ENCODE peak calls at places on chromosomes 7 and 10, in eight cellular contexts. One of them, this sample, is unnamed.

GRCh38 chr7:127809285-127809702 is 157.3 kb downstream of the SND1 start:
- DNase-seq in EH: peak
- DNase-seq in activated CD8-positive, alpha-beta memory T cell treated with anti-CD3 and anti-CD28 coated beads for 48 hours: no peak
- DNase-seq in anterior cingulate cortex: no peak
- DNase-seq in GM13977: no peak
- DNase-seq in lower lobe of right lung: no peak
- DNase-seq in dorsolateral prefrontal cortex: no peak
- DNase-seq in fibroblast of pulmonary artery: peak
- DNase-seq in this sample: no peak

GRCh38 chr7:37113661-37114355 is 334.9 kb downstream of the ELMO1 start:
- DNase-seq in EH: no peak
- DNase-seq in activated CD8-positive, alpha-beta memory T cell treated with anti-CD3 and anti-CD28 coated beads for 48 hours: no peak
- DNase-seq in anterior cingulate cortex: no peak
- DNase-seq in GM13977: no peak
- DNase-seq in lower lobe of right lung: no peak
- DNase-seq in dorsolateral prefrontal cortex: peak
- DNase-seq in fibroblast of pulmonary artery: no peak
- DNase-seq in this sample: no peak

GRCh38 chr7:1882451-1882850 is 212.4 kb downstream of the ELFN1 start:
- DNase-seq in EH: no peak
- DNase-seq in activated CD8-positive, alpha-beta memory T cell treated with anti-CD3 and anti-CD28 coated beads for 48 hours: no peak
- DNase-seq in anterior cingulate cortex: no peak
- DNase-seq in GM13977: no peak
- DNase-seq in lower lobe of right lung: no peak
- DNase-seq in dorsolateral prefrontal cortex: no peak
- DNase-seq in fibroblast of pulmonary artery: no peak
- DNase-seq in this sample: no peak

GRCh38 chr7:121102619-121103018 is 114.1 kb downstream of the CPED1 start:
- DNase-seq in EH: no peak
- DNase-seq in activated CD8-positive, alpha-beta memory T cell treated with anti-CD3 and anti-CD28 coated beads for 48 hours: no peak
- DNase-seq in anterior cingulate cortex: no peak
- DNase-seq in GM13977: no peak
- DNase-seq in lower lobe of right lung: no peak
- DNase-seq in dorsolateral prefrontal cortex: no peak
- DNase-seq in fibroblast of pulmonary artery: no peak
- DNase-seq in this sample: no peak

GRCh38 chr10:50347394-50347802 is 96.1 kb upstream of the ASAH2 start:
- DNase-seq in EH: no peak
- DNase-seq in activated CD8-positive, alpha-beta memory T cell treated with anti-CD3 and anti-CD28 coated beads for 48 hours: no peak
- DNase-seq in anterior cingulate cortex: no peak
- DNase-seq in GM13977: peak
- DNase-seq in lower lobe of right lung: no peak
- DNase-seq in dorsolateral prefrontal cortex: no peak
- DNase-seq in fibroblast of pulmonary artery: no peak
- DNase-seq in this sample: no peak

GRCh38 chr10:73625004-73625883 is 16.0 kb downstream of the MYOZ1 start:
- DNase-seq in EH: peak
- DNase-seq in activated CD8-positive, alpha-beta memory T cell treated with anti-CD3 and anti-CD28 coated beads for 48 hours: no peak
- DNase-seq in anterior cingulate cortex: no peak
- DNase-seq in GM13977: no peak
- DNase-seq in lower lobe of right lung: no peak
- DNase-seq in dorsolateral prefrontal cortex: peak
- DNase-seq in fibroblast of pulmonary artery: peak
- DNase-seq in this sample: peak

GRCh38 chr7:149795126-149795525 is 21.7 kb upstream of the ZNF467 start:
- DNase-seq in EH: no peak
- DNase-seq in activated CD8-positive, alpha-beta memory T cell treated with anti-CD3 and anti-CD28 coated beads for 48 hours: no peak
- DNase-seq in anterior cingulate cortex: no peak
- DNase-seq in GM13977: no peak
- DNase-seq in lower lobe of right lung: no peak
- DNase-seq in dorsolateral prefrontal cortex: no peak
- DNase-seq in fibroblast of pulmonary artery: no peak
- DNase-seq in this sample: no peak

GRCh38 chr10:76113952-76114351 is 682.5 kb downstream of the LRMDA start:
- DNase-seq in EH: peak
- DNase-seq in activated CD8-positive, alpha-beta memory T cell treated with anti-CD3 and anti-CD28 coated beads for 48 hours: no peak
- DNase-seq in anterior cingulate cortex: no peak
- DNase-seq in GM13977: no peak
- DNase-seq in lower lobe of right lung: no peak
- DNase-seq in dorsolateral prefrontal cortex: no peak
- DNase-seq in fibroblast of pulmonary artery: peak
- DNase-seq in this sample: no peak

GRCh38 chr7:122652851-122653250 is 46.1 kb downstream of the RNF133 start:
- DNase-seq in EH: no peak
- DNase-seq in activated CD8-positive, alpha-beta memory T cell treated with anti-CD3 and anti-CD28 coated beads for 48 hours: no peak
- DNase-seq in anterior cingulate cortex: no peak
- DNase-seq in GM13977: no peak
- DNase-seq in lower lobe of right lung: peak
- DNase-seq in dorsolateral prefrontal cortex: peak
- DNase-seq in fibroblast of pulmonary artery: peak
- DNase-seq in this sample: no peak

GRCh38 chr7:150877545-150877944 is 25.2 kb downstream of the AOC1 start:
- DNase-seq in EH: no peak
- DNase-seq in activated CD8-positive, alpha-beta memory T cell treated with anti-CD3 and anti-CD28 coated beads for 48 hours: no peak
- DNase-seq in anterior cingulate cortex: no peak
- DNase-seq in GM13977: no peak
- DNase-seq in lower lobe of right lung: no peak
- DNase-seq in dorsolateral prefrontal cortex: no peak
- DNase-seq in fibroblast of pulmonary artery: no peak
- DNase-seq in this sample: no peak

GRCh38 chr7:90411510-90411909 is 8.2 kb downstream of the CLDN12 start:
- DNase-seq in EH: peak
- DNase-seq in activated CD8-positive, alpha-beta memory T cell treated with anti-CD3 and anti-CD28 coated beads for 48 hours: no peak
- DNase-seq in anterior cingulate cortex: no peak
- DNase-seq in GM13977: no peak
- DNase-seq in lower lobe of right lung: no peak
- DNase-seq in dorsolateral prefrontal cortex: no peak
- DNase-seq in fibroblast of pulmonary artery: no peak
- DNase-seq in this sample: no peak

GRCh38 chr7:36986429-36987362 is 262.4 kb upstream of the AOAH start:
- DNase-seq in EH: peak
- DNase-seq in activated CD8-positive, alpha-beta memory T cell treated with anti-CD3 and anti-CD28 coated beads for 48 hours: peak
- DNase-seq in anterior cingulate cortex: peak
- DNase-seq in GM13977: peak
- DNase-seq in lower lobe of right lung: peak
- DNase-seq in dorsolateral prefrontal cortex: peak
- DNase-seq in fibroblast of pulmonary artery: peak
- DNase-seq in this sample: peak

GRCh38 chr7:137754076-137754851 is 92.5 kb downstream of the DGKI start:
- DNase-seq in EH: no peak
- DNase-seq in activated CD8-positive, alpha-beta memory T cell treated with anti-CD3 and anti-CD28 coated beads for 48 hours: no peak
- DNase-seq in anterior cingulate cortex: no peak
- DNase-seq in GM13977: no peak
- DNase-seq in lower lobe of right lung: no peak
- DNase-seq in dorsolateral prefrontal cortex: no peak
- DNase-seq in fibroblast of pulmonary artery: no peak
- DNase-seq in this sample: no peak

GRCh38 chr7:98840604-98841508 is 29.0 kb downstream of the TMEM130 start:
- DNase-seq in EH: peak
- DNase-seq in activated CD8-positive, alpha-beta memory T cell treated with anti-CD3 and anti-CD28 coated beads for 48 hours: no peak
- DNase-seq in anterior cingulate cortex: no peak
- DNase-seq in GM13977: no peak
- DNase-seq in lower lobe of right lung: no peak
- DNase-seq in dorsolateral prefrontal cortex: no peak
- DNase-seq in fibroblast of pulmonary artery: peak
- DNase-seq in this sample: no peak

GRCh38 chr10:87658383-87658795 is 1.3 kb upstream of the PAPSS2 start:
- DNase-seq in EH: no peak
- DNase-seq in activated CD8-positive, alpha-beta memory T cell treated with anti-CD3 and anti-CD28 coated beads for 48 hours: no peak
- DNase-seq in anterior cingulate cortex: no peak
- DNase-seq in GM13977: no peak
- DNase-seq in lower lobe of right lung: no peak
- DNase-seq in dorsolateral prefrontal cortex: no peak
- DNase-seq in fibroblast of pulmonary artery: no peak
- DNase-seq in this sample: no peak

GRCh38 chr7:131326576-131326975 is 1.1 kb upstream of the MKLN1 start:
- DNase-seq in EH: no peak
- DNase-seq in activated CD8-positive, alpha-beta memory T cell treated with anti-CD3 and anti-CD28 coated beads for 48 hours: no peak
- DNase-seq in anterior cingulate cortex: no peak
- DNase-seq in GM13977: no peak
- DNase-seq in lower lobe of right lung: no peak
- DNase-seq in dorsolateral prefrontal cortex: no peak
- DNase-seq in fibroblast of pulmonary artery: peak
- DNase-seq in this sample: no peak

GRCh38 chr7:139737221-139738100 is 40.3 kb downstream of the HIPK2 start:
- DNase-seq in EH: peak
- DNase-seq in activated CD8-positive, alpha-beta memory T cell treated with anti-CD3 and anti-CD28 coated beads for 48 hours: no peak
- DNase-seq in anterior cingulate cortex: no peak
- DNase-seq in GM13977: no peak
- DNase-seq in lower lobe of right lung: no peak
- DNase-seq in dorsolateral prefrontal cortex: no peak
- DNase-seq in fibroblast of pulmonary artery: no peak
- DNase-seq in this sample: no peak

GRCh38 chr10:8527773-8528172 is 473.3 kb downstream of the GATA3 start:
- DNase-seq in EH: no peak
- DNase-seq in activated CD8-positive, alpha-beta memory T cell treated with anti-CD3 and anti-CD28 coated beads for 48 hours: no peak
- DNase-seq in anterior cingulate cortex: no peak
- DNase-seq in GM13977: no peak
- DNase-seq in lower lobe of right lung: no peak
- DNase-seq in dorsolateral prefrontal cortex: no peak
- DNase-seq in fibroblast of pulmonary artery: no peak
- DNase-seq in this sample: no peak

GRCh38 chr10:88791924-88792323 is 10.6 kb upstream of the LIPM start:
- DNase-seq in EH: peak
- DNase-seq in activated CD8-positive, alpha-beta memory T cell treated with anti-CD3 and anti-CD28 coated beads for 48 hours: no peak
- DNase-seq in anterior cingulate cortex: no peak
- DNase-seq in GM13977: no peak
- DNase-seq in lower lobe of right lung: no peak
- DNase-seq in dorsolateral prefrontal cortex: no peak
- DNase-seq in fibroblast of pulmonary artery: peak
- DNase-seq in this sample: no peak

GRCh38 chr7:122136639-122137253 is 7.3 kb downstream of the AASS start:
- DNase-seq in EH: peak
- DNase-seq in activated CD8-positive, alpha-beta memory T cell treated with anti-CD3 and anti-CD28 coated beads for 48 hours: no peak
- DNase-seq in anterior cingulate cortex: no peak
- DNase-seq in GM13977: no peak
- DNase-seq in lower lobe of right lung: no peak
- DNase-seq in dorsolateral prefrontal cortex: no peak
- DNase-seq in fibroblast of pulmonary artery: peak
- DNase-seq in this sample: no peak

GRCh38 chr10:129122846-129123245 is 344.2 kb upstream of the MGMT start:
- DNase-seq in EH: no peak
- DNase-seq in activated CD8-positive, alpha-beta memory T cell treated with anti-CD3 and anti-CD28 coated beads for 48 hours: no peak
- DNase-seq in anterior cingulate cortex: no peak
- DNase-seq in GM13977: no peak
- DNase-seq in lower lobe of right lung: no peak
- DNase-seq in dorsolateral prefrontal cortex: no peak
- DNase-seq in fibroblast of pulmonary artery: no peak
- DNase-seq in this sample: no peak

GRCh38 chr10:48468866-48469511 is 135.9 kb downstream of the ARHGAP22 start:
- DNase-seq in EH: no peak
- DNase-seq in activated CD8-positive, alpha-beta memory T cell treated with anti-CD3 and anti-CD28 coated beads for 48 hours: no peak
- DNase-seq in anterior cingulate cortex: no peak
- DNase-seq in GM13977: no peak
- DNase-seq in lower lobe of right lung: no peak
- DNase-seq in dorsolateral prefrontal cortex: no peak
- DNase-seq in fibroblast of pulmonary artery: no peak
- DNase-seq in this sample: no peak

GRCh38 chr7:158818325-158819213 is 10.7 kb downstream of the ESYT2 start:
- DNase-seq in EH: peak
- DNase-seq in activated CD8-positive, alpha-beta memory T cell treated with anti-CD3 and anti-CD28 coated beads for 48 hours: peak
- DNase-seq in anterior cingulate cortex: no peak
- DNase-seq in GM13977: peak
- DNase-seq in lower lobe of right lung: peak
- DNase-seq in dorsolateral prefrontal cortex: no peak
- DNase-seq in fibroblast of pulmonary artery: peak
- DNase-seq in this sample: peak

GRCh38 chr7:104124893-104125292 is 82.9 kb downstream of the ORC5 start:
- DNase-seq in EH: peak
- DNase-seq in activated CD8-positive, alpha-beta memory T cell treated with anti-CD3 and anti-CD28 coated beads for 48 hours: no peak
- DNase-seq in anterior cingulate cortex: no peak
- DNase-seq in GM13977: no peak
- DNase-seq in lower lobe of right lung: no peak
- DNase-seq in dorsolateral prefrontal cortex: no peak
- DNase-seq in fibroblast of pulmonary artery: no peak
- DNase-seq in this sample: no peak

GRCh38 chr10:27153855-27154198 is 357 bp downstream of the YME1L1 start:
- DNase-seq in EH: peak
- DNase-seq in activated CD8-positive, alpha-beta memory T cell treated with anti-CD3 and anti-CD28 coated beads for 48 hours: peak
- DNase-seq in anterior cingulate cortex: no peak
- DNase-seq in GM13977: peak
- DNase-seq in lower lobe of right lung: no peak
- DNase-seq in dorsolateral prefrontal cortex: peak
- DNase-seq in fibroblast of pulmonary artery: no peak
- DNase-seq in this sample: no peak

GRCh38 chr7:100677308-100678095 is 4.0 kb downstream of the GNB2 start:
- DNase-seq in EH: no peak
- DNase-seq in activated CD8-positive, alpha-beta memory T cell treated with anti-CD3 and anti-CD28 coated beads for 48 hours: no peak
- DNase-seq in anterior cingulate cortex: no peak
- DNase-seq in GM13977: peak
- DNase-seq in lower lobe of right lung: peak
- DNase-seq in dorsolateral prefrontal cortex: no peak
- DNase-seq in fibroblast of pulmonary artery: no peak
- DNase-seq in this sample: no peak

GRCh38 chr7:25656581-25657026 is 428.3 kb upstream of the NPVF start:
- DNase-seq in EH: peak
- DNase-seq in activated CD8-positive, alpha-beta memory T cell treated with anti-CD3 and anti-CD28 coated beads for 48 hours: no peak
- DNase-seq in anterior cingulate cortex: no peak
- DNase-seq in GM13977: no peak
- DNase-seq in lower lobe of right lung: no peak
- DNase-seq in dorsolateral prefrontal cortex: no peak
- DNase-seq in fibroblast of pulmonary artery: peak
- DNase-seq in this sample: no peak

GRCh38 chr10:44990302-44990655 is 10.4 kb upstream of the ZNF22 start:
- DNase-seq in EH: no peak
- DNase-seq in activated CD8-positive, alpha-beta memory T cell treated with anti-CD3 and anti-CD28 coated beads for 48 hours: no peak
- DNase-seq in anterior cingulate cortex: no peak
- DNase-seq in GM13977: no peak
- DNase-seq in lower lobe of right lung: no peak
- DNase-seq in dorsolateral prefrontal cortex: no peak
- DNase-seq in fibroblast of pulmonary artery: no peak
- DNase-seq in this sample: peak

GRCh38 chr10:133170092-133170491 is 10.1 kb downstream of the KNDC1 start:
- DNase-seq in EH: no peak
- DNase-seq in activated CD8-positive, alpha-beta memory T cell treated with anti-CD3 and anti-CD28 coated beads for 48 hours: no peak
- DNase-seq in anterior cingulate cortex: no peak
- DNase-seq in GM13977: no peak
- DNase-seq in lower lobe of right lung: peak
- DNase-seq in dorsolateral prefrontal cortex: peak
- DNase-seq in fibroblast of pulmonary artery: no peak
- DNase-seq in this sample: no peak

GRCh38 chr7:2785071-2785500 is 59.0 kb downstream of the GNA12 start:
- DNase-seq in EH: peak
- DNase-seq in activated CD8-positive, alpha-beta memory T cell treated with anti-CD3 and anti-CD28 coated beads for 48 hours: no peak
- DNase-seq in anterior cingulate cortex: no peak
- DNase-seq in GM13977: peak
- DNase-seq in lower lobe of right lung: no peak
- DNase-seq in dorsolateral prefrontal cortex: no peak
- DNase-seq in fibroblast of pulmonary artery: peak
- DNase-seq in this sample: no peak

GRCh38 chr10:103954543-103954942 is 12.4 kb upstream of the SLK start:
- DNase-seq in EH: no peak
- DNase-seq in activated CD8-positive, alpha-beta memory T cell treated with anti-CD3 and anti-CD28 coated beads for 48 hours: no peak
- DNase-seq in anterior cingulate cortex: no peak
- DNase-seq in GM13977: no peak
- DNase-seq in lower lobe of right lung: no peak
- DNase-seq in dorsolateral prefrontal cortex: no peak
- DNase-seq in fibroblast of pulmonary artery: no peak
- DNase-seq in this sample: no peak

GRCh38 chr7:833601-834258 is 1.5 kb downstream of the SUN1 start:
- DNase-seq in EH: no peak
- DNase-seq in activated CD8-positive, alpha-beta memory T cell treated with anti-CD3 and anti-CD28 coated beads for 48 hours: no peak
- DNase-seq in anterior cingulate cortex: no peak
- DNase-seq in GM13977: no peak
- DNase-seq in lower lobe of right lung: no peak
- DNase-seq in dorsolateral prefrontal cortex: no peak
- DNase-seq in fibroblast of pulmonary artery: no peak
- DNase-seq in this sample: peak

GRCh38 chr10:114070710-114071109 is 27.0 kb downstream of the ADRB1 start:
- DNase-seq in EH: no peak
- DNase-seq in activated CD8-positive, alpha-beta memory T cell treated with anti-CD3 and anti-CD28 coated beads for 48 hours: no peak
- DNase-seq in anterior cingulate cortex: no peak
- DNase-seq in GM13977: no peak
- DNase-seq in lower lobe of right lung: no peak
- DNase-seq in dorsolateral prefrontal cortex: no peak
- DNase-seq in fibroblast of pulmonary artery: no peak
- DNase-seq in this sample: no peak

GRCh38 chr10:130254168-130255061 is 118.2 kb downstream of the GLRX3 start:
- DNase-seq in EH: no peak
- DNase-seq in activated CD8-positive, alpha-beta memory T cell treated with anti-CD3 and anti-CD28 coated beads for 48 hours: no peak
- DNase-seq in anterior cingulate cortex: no peak
- DNase-seq in GM13977: no peak
- DNase-seq in lower lobe of right lung: no peak
- DNase-seq in dorsolateral prefrontal cortex: no peak
- DNase-seq in fibroblast of pulmonary artery: no peak
- DNase-seq in this sample: no peak

This sample was measured in Right ventricle myocardium superior.